ENCODE peak calls at places on chromosomes 4 and X, in nine cellular contexts. One of them, this sample, is unnamed.

GRCh38 chr4:151952137-151952536 is 191.3 kb upstream of the GATB start:
- DNase-seq in Calu3: no peak
- DNase-seq in dermis blood vessel endothelial cell: no peak
- DNase-seq in GM03348: no peak
- DNase-seq in T follicular helper cell: no peak
- DNase-seq in memory B cell: no peak
- DNase-seq in amniotic stem cell: no peak
- DNase-seq in CD14-positive monocyte: no peak
- DNase-seq in HTR-8/SVneo: no peak
- DNase-seq in this sample: no peak

GRCh38 chr4:145481942-145482208 is 222 bp downstream of the SMAD1 start:
- DNase-seq in GM03348: no peak
- DNase-seq in dermis blood vessel endothelial cell: no peak
- DNase-seq in memory B cell: no peak
- DNase-seq in Calu3: no peak
- DNase-seq in HTR-8/SVneo: no peak
- DNase-seq in CD14-positive monocyte: no peak
- DNase-seq in T follicular helper cell: no peak
- DNase-seq in amniotic stem cell: no peak
- DNase-seq in this sample: no peak

GRCh38 chrX:112688242-112688641 is 8.5 kb upstream of the LHFPL1 start:
- DNase-seq in CD14-positive monocyte: no peak
- DNase-seq in memory B cell: no peak
- DNase-seq in T follicular helper cell: no peak
- DNase-seq in HTR-8/SVneo: no peak
- DNase-seq in GM03348: no peak
- DNase-seq in amniotic stem cell: no peak
- DNase-seq in dermis blood vessel endothelial cell: no peak
- DNase-seq in Calu3: no peak
- DNase-seq in this sample: no peak

GRCh38 chr4:98613453-98614075 is 44.8 kb downstream of the TSPAN5 start:
- DNase-seq in GM03348: peak
- DNase-seq in Calu3: no peak
- DNase-seq in CD14-positive monocyte: no peak
- DNase-seq in amniotic stem cell: no peak
- DNase-seq in dermis blood vessel endothelial cell: no peak
- DNase-seq in memory B cell: no peak
- DNase-seq in HTR-8/SVneo: no peak
- DNase-seq in T follicular helper cell: no peak
- DNase-seq in this sample: no peak

GRCh38 chr4:61336911-61337310 is 136.8 kb downstream of the ADGRL3 start:
- DNase-seq in memory B cell: no peak
- DNase-seq in CD14-positive monocyte: no peak
- DNase-seq in T follicular helper cell: no peak
- DNase-seq in Calu3: peak
- DNase-seq in HTR-8/SVneo: no peak
- DNase-seq in dermis blood vessel endothelial cell: no peak
- DNase-seq in amniotic stem cell: no peak
- DNase-seq in GM03348: no peak
- DNase-seq in this sample: no peak

GRCh38 chrX:331145-331771 is 12.7 kb upstream of the GTPBP6 start:
- DNase-seq in amniotic stem cell: no peak
- DNase-seq in Calu3: no peak
- DNase-seq in GM03348: peak
- DNase-seq in T follicular helper cell: no peak
- DNase-seq in HTR-8/SVneo: peak
- DNase-seq in dermis blood vessel endothelial cell: peak
- DNase-seq in CD14-positive monocyte: peak
- DNase-seq in memory B cell: no peak
- DNase-seq in this sample: no peak

GRCh38 chr4:80989921-80990544 is 40.5 kb upstream of the BMP3 start:
- DNase-seq in dermis blood vessel endothelial cell: peak
- DNase-seq in memory B cell: peak
- DNase-seq in Calu3: peak
- DNase-seq in CD14-positive monocyte: no peak
- DNase-seq in amniotic stem cell: peak
- DNase-seq in T follicular helper cell: no peak
- DNase-seq in GM03348: peak
- DNase-seq in HTR-8/SVneo: peak
- DNase-seq in this sample: no peak

GRCh38 chr4:140103676-140104075 is 50.3 kb downstream of the MAML3 start:
- DNase-seq in HTR-8/SVneo: no peak
- DNase-seq in Calu3: no peak
- DNase-seq in CD14-positive monocyte: peak
- DNase-seq in amniotic stem cell: no peak
- DNase-seq in dermis blood vessel endothelial cell: peak
- DNase-seq in T follicular helper cell: no peak
- DNase-seq in GM03348: peak
- DNase-seq in memory B cell: no peak
- DNase-seq in this sample: no peak

GRCh38 chr4:36283912-36284465 is 2.6 kb downstream of the DTHD1 start:
- DNase-seq in GM03348: no peak
- DNase-seq in dermis blood vessel endothelial cell: no peak
- DNase-seq in T follicular helper cell: no peak
- DNase-seq in memory B cell: no peak
- DNase-seq in Calu3: no peak
- DNase-seq in CD14-positive monocyte: no peak
- DNase-seq in HTR-8/SVneo: no peak
- DNase-seq in amniotic stem cell: no peak
- DNase-seq in this sample: no peak

GRCh38 chr4:60461551-60461950 is 738.6 kb upstream of the ADGRL3 start:
- DNase-seq in dermis blood vessel endothelial cell: no peak
- DNase-seq in GM03348: no peak
- DNase-seq in CD14-positive monocyte: no peak
- DNase-seq in amniotic stem cell: no peak
- DNase-seq in memory B cell: no peak
- DNase-seq in T follicular helper cell: no peak
- DNase-seq in HTR-8/SVneo: no peak
- DNase-seq in Calu3: no peak
- DNase-seq in this sample: no peak